ENCODE peak calls at places on chromosomes 12 and 14, in ten cellular contexts. One of them, this sample, is unnamed.

GRCh38 chr12:110501378-110501721 is 561 bp downstream of the VPS29 start:
- DNase-seq in tibial artery: peak
- DNase-seq in brain microvascular endothelial cell: peak
- DNase-seq in AG10803: peak
- DNase-seq in astrocyte of the cerebellum: peak
- DNase-seq in PC-9: peak
- DNase-seq in H1: no peak
- DNase-seq in SK-N-SH: peak
- DNase-seq in kidney epithelial cell: peak
- DNase-seq in fibroblast of pulmonary artery: peak
- DNase-seq in this sample: no peak

GRCh38 chr12:45655186-45655585 is 74.3 kb upstream of the ARID2 start:
- DNase-seq in tibial artery: no peak
- DNase-seq in brain microvascular endothelial cell: peak
- DNase-seq in AG10803: no peak
- DNase-seq in astrocyte of the cerebellum: no peak
- DNase-seq in PC-9: peak
- DNase-seq in H1: no peak
- DNase-seq in SK-N-SH: peak
- DNase-seq in kidney epithelial cell: no peak
- DNase-seq in fibroblast of pulmonary artery: peak
- DNase-seq in this sample: no peak

GRCh38 chr14:72169521-72169920 is 237.3 kb downstream of the RGS6 start:
- DNase-seq in tibial artery: no peak
- DNase-seq in brain microvascular endothelial cell: peak
- DNase-seq in AG10803: no peak
- DNase-seq in astrocyte of the cerebellum: no peak
- DNase-seq in PC-9: no peak
- DNase-seq in H1: no peak
- DNase-seq in SK-N-SH: peak
- DNase-seq in kidney epithelial cell: no peak
- DNase-seq in fibroblast of pulmonary artery: no peak
- DNase-seq in this sample: no peak

GRCh38 chr14:70654609-70655008 is 12.9 kb downstream of the TTC9 start:
- DNase-seq in tibial artery: no peak
- DNase-seq in brain microvascular endothelial cell: no peak
- DNase-seq in AG10803: no peak
- DNase-seq in astrocyte of the cerebellum: no peak
- DNase-seq in PC-9: no peak
- DNase-seq in H1: no peak
- DNase-seq in SK-N-SH: no peak
- DNase-seq in kidney epithelial cell: no peak
- DNase-seq in fibroblast of pulmonary artery: no peak
- DNase-seq in this sample: no peak

GRCh38 chr12:45302621-45303020 is 86.7 kb downstream of the ANO6 start:
- DNase-seq in tibial artery: no peak
- DNase-seq in brain microvascular endothelial cell: no peak
- DNase-seq in AG10803: peak
- DNase-seq in astrocyte of the cerebellum: no peak
- DNase-seq in PC-9: no peak
- DNase-seq in H1: no peak
- DNase-seq in SK-N-SH: no peak
- DNase-seq in kidney epithelial cell: no peak
- DNase-seq in fibroblast of pulmonary artery: no peak
- DNase-seq in this sample: no peak

GRCh38 chr14:30355431-30355913 is 203.5 kb upstream of the G2E3 start:
- DNase-seq in tibial artery: no peak
- DNase-seq in brain microvascular endothelial cell: no peak
- DNase-seq in AG10803: no peak
- DNase-seq in astrocyte of the cerebellum: no peak
- DNase-seq in PC-9: no peak
- DNase-seq in H1: no peak
- DNase-seq in SK-N-SH: no peak
- DNase-seq in kidney epithelial cell: no peak
- DNase-seq in fibroblast of pulmonary artery: peak
- DNase-seq in this sample: no peak

GRCh38 chr14:73776194-73776537 is 62.0 kb upstream of the PNMA1 start:
- DNase-seq in tibial artery: no peak
- DNase-seq in brain microvascular endothelial cell: no peak
- DNase-seq in AG10803: peak
- DNase-seq in astrocyte of the cerebellum: no peak
- DNase-seq in PC-9: no peak
- DNase-seq in H1: no peak
- DNase-seq in SK-N-SH: no peak
- DNase-seq in kidney epithelial cell: no peak
- DNase-seq in fibroblast of pulmonary artery: no peak
- DNase-seq in this sample: no peak

GRCh38 chr14:102182901-102183619 is 43.4 kb downstream of the WDR20 start:
- DNase-seq in tibial artery: no peak
- DNase-seq in brain microvascular endothelial cell: peak
- DNase-seq in AG10803: peak
- DNase-seq in astrocyte of the cerebellum: no peak
- DNase-seq in PC-9: no peak
- DNase-seq in H1: no peak
- DNase-seq in SK-N-SH: no peak
- DNase-seq in kidney epithelial cell: no peak
- DNase-seq in fibroblast of pulmonary artery: no peak
- DNase-seq in this sample: no peak

GRCh38 chr12:2248901-2249381 is 196.2 kb downstream of the CACNA1C start:
- DNase-seq in tibial artery: no peak
- DNase-seq in brain microvascular endothelial cell: peak
- DNase-seq in AG10803: peak
- DNase-seq in astrocyte of the cerebellum: no peak
- DNase-seq in PC-9: no peak
- DNase-seq in H1: no peak
- DNase-seq in SK-N-SH: peak
- DNase-seq in kidney epithelial cell: no peak
- DNase-seq in fibroblast of pulmonary artery: no peak
- DNase-seq in this sample: no peak

GRCh38 chr12:81668475-81668874 is 90.7 kb downstream of the PPFIA2 start:
- DNase-seq in tibial artery: no peak
- DNase-seq in brain microvascular endothelial cell: peak
- DNase-seq in AG10803: peak
- DNase-seq in astrocyte of the cerebellum: peak
- DNase-seq in PC-9: no peak
- DNase-seq in H1: no peak
- DNase-seq in SK-N-SH: no peak
- DNase-seq in kidney epithelial cell: peak
- DNase-seq in fibroblast of pulmonary artery: peak
- DNase-seq in this sample: no peak

GRCh38 chr14:70073924-70074566 is 114.7 kb downstream of the SLC8A3 start:
- DNase-seq in tibial artery: no peak
- DNase-seq in brain microvascular endothelial cell: peak
- DNase-seq in AG10803: peak
- DNase-seq in astrocyte of the cerebellum: peak
- DNase-seq in PC-9: peak
- DNase-seq in H1: peak
- DNase-seq in SK-N-SH: peak
- DNase-seq in kidney epithelial cell: peak
- DNase-seq in fibroblast of pulmonary artery: peak
- DNase-seq in this sample: peak

GRCh38 chr12:111455448-111456320 is 50.0 kb downstream of the SH2B3 start:
- DNase-seq in tibial artery: peak
- DNase-seq in brain microvascular endothelial cell: peak
- DNase-seq in AG10803: peak
- DNase-seq in astrocyte of the cerebellum: no peak
- DNase-seq in PC-9: no peak
- DNase-seq in H1: peak
- DNase-seq in SK-N-SH: no peak
- DNase-seq in kidney epithelial cell: no peak
- DNase-seq in fibroblast of pulmonary artery: peak
- DNase-seq in this sample: no peak

GRCh38 chr14:85528882-85529585 is 910 bp upstream of the FLRT2 start:
- DNase-seq in tibial artery: no peak
- DNase-seq in brain microvascular endothelial cell: peak
- DNase-seq in AG10803: peak
- DNase-seq in astrocyte of the cerebellum: no peak
- DNase-seq in PC-9: no peak
- DNase-seq in H1: no peak
- DNase-seq in SK-N-SH: no peak
- DNase-seq in kidney epithelial cell: no peak
- DNase-seq in fibroblast of pulmonary artery: peak
- DNase-seq in this sample: no peak
- H3K4me3 ChIP-seq in tibial artery: peak
- H3K4me3 ChIP-seq in brain microvascular endothelial cell: peak
- H3K4me3 ChIP-seq in AG10803: peak
- H3K4me3 ChIP-seq in astrocyte of the cerebellum: peak
- H3K4me3 ChIP-seq in PC-9: peak
- H3K4me3 ChIP-seq in H1: peak
- H3K4me3 ChIP-seq in SK-N-SH: peak
- H3K4me3 ChIP-seq in kidney epithelial cell: peak
- H3K4me3 ChIP-seq in fibroblast of pulmonary artery: peak
- H3K4me3 ChIP-seq in this sample: peak

GRCh38 chr12:119770146-119770545 is 102.2 kb downstream of the PRKAB1 start:
- DNase-seq in tibial artery: no peak
- DNase-seq in brain microvascular endothelial cell: no peak
- DNase-seq in AG10803: no peak
- DNase-seq in astrocyte of the cerebellum: no peak
- DNase-seq in PC-9: no peak
- DNase-seq in H1: no peak
- DNase-seq in SK-N-SH: no peak
- DNase-seq in kidney epithelial cell: no peak
- DNase-seq in fibroblast of pulmonary artery: no peak
- DNase-seq in this sample: no peak

GRCh38 chr12:119780786-119781434 is 96.2 kb downstream of the CIT start:
- DNase-seq in tibial artery: no peak
- DNase-seq in brain microvascular endothelial cell: peak
- DNase-seq in AG10803: peak
- DNase-seq in astrocyte of the cerebellum: peak
- DNase-seq in PC-9: peak
- DNase-seq in H1: peak
- DNase-seq in SK-N-SH: peak
- DNase-seq in kidney epithelial cell: peak
- DNase-seq in fibroblast of pulmonary artery: peak
- DNase-seq in this sample: no peak

GRCh38 chr12:119772431-119772830 is 104.5 kb downstream of the PRKAB1 start:
- DNase-seq in tibial artery: no peak
- DNase-seq in brain microvascular endothelial cell: peak
- DNase-seq in AG10803: no peak
- DNase-seq in astrocyte of the cerebellum: no peak
- DNase-seq in PC-9: no peak
- DNase-seq in H1: no peak
- DNase-seq in SK-N-SH: no peak
- DNase-seq in kidney epithelial cell: no peak
- DNase-seq in fibroblast of pulmonary artery: no peak
- DNase-seq in this sample: no peak

GRCh38 chr12:119775246-119775895 is 101.7 kb downstream of the CIT start:
- DNase-seq in tibial artery: no peak
- DNase-seq in brain microvascular endothelial cell: no peak
- DNase-seq in AG10803: no peak
- DNase-seq in astrocyte of the cerebellum: no peak
- DNase-seq in PC-9: no peak
- DNase-seq in H1: no peak
- DNase-seq in SK-N-SH: no peak
- DNase-seq in kidney epithelial cell: no peak
- DNase-seq in fibroblast of pulmonary artery: no peak
- DNase-seq in this sample: no peak
- TF ChIP-seq CTCF in tibial artery: no peak
- TF ChIP-seq CTCF in brain microvascular endothelial cell: no peak
- TF ChIP-seq CTCF in AG10803: no peak
- TF ChIP-seq CTCF in astrocyte of the cerebellum: no peak
- TF ChIP-seq CTCF in PC-9: no peak
- TF ChIP-seq CTCF in H1: no peak
- TF ChIP-seq CTCF in SK-N-SH: no peak
- TF ChIP-seq CTCF in kidney epithelial cell: no peak
- TF ChIP-seq CTCF in fibroblast of pulmonary artery: no peak
- TF ChIP-seq CTCF in this sample: no peak

GRCh38 chr12:53044052-53044581 is 5.7 kb upstream of the TNS2 start:
- DNase-seq in tibial artery: peak
- DNase-seq in brain microvascular endothelial cell: no peak
- DNase-seq in AG10803: peak
- DNase-seq in astrocyte of the cerebellum: no peak
- DNase-seq in PC-9: no peak
- DNase-seq in H1: no peak
- DNase-seq in SK-N-SH: peak
- DNase-seq in kidney epithelial cell: no peak
- DNase-seq in fibroblast of pulmonary artery: no peak
- DNase-seq in this sample: no peak

GRCh38 chr12:53046655-53047220 is 3.1 kb upstream of the TNS2 start:
- DNase-seq in tibial artery: peak
- DNase-seq in brain microvascular endothelial cell: peak
- DNase-seq in AG10803: peak
- DNase-seq in astrocyte of the cerebellum: peak
- DNase-seq in PC-9: peak
- DNase-seq in H1: no peak
- DNase-seq in SK-N-SH: no peak
- DNase-seq in kidney epithelial cell: no peak
- DNase-seq in fibroblast of pulmonary artery: peak
- DNase-seq in this sample: peak

GRCh38 chr12:53047221-53048032 is 2.4 kb upstream of the TNS2 start:
- DNase-seq in tibial artery: peak
- DNase-seq in brain microvascular endothelial cell: no peak
- DNase-seq in AG10803: peak
- DNase-seq in astrocyte of the cerebellum: peak
- DNase-seq in PC-9: no peak
- DNase-seq in H1: peak
- DNase-seq in SK-N-SH: peak
- DNase-seq in kidney epithelial cell: no peak
- DNase-seq in fibroblast of pulmonary artery: peak
- DNase-seq in this sample: no peak

GRCh38 chr12:53044896-53045571 is 4.8 kb upstream of the TNS2 start:
- DNase-seq in tibial artery: peak
- DNase-seq in brain microvascular endothelial cell: no peak
- DNase-seq in AG10803: peak
- DNase-seq in astrocyte of the cerebellum: no peak
- DNase-seq in PC-9: no peak
- DNase-seq in H1: no peak
- DNase-seq in SK-N-SH: no peak
- DNase-seq in kidney epithelial cell: no peak
- DNase-seq in fibroblast of pulmonary artery: no peak
- DNase-seq in this sample: no peak

GRCh38 chr12:53045646-53046045 is 4.2 kb upstream of the TNS2 start:
- DNase-seq in tibial artery: peak
- DNase-seq in brain microvascular endothelial cell: no peak
- DNase-seq in AG10803: no peak
- DNase-seq in astrocyte of the cerebellum: no peak
- DNase-seq in PC-9: no peak
- DNase-seq in H1: no peak
- DNase-seq in SK-N-SH: no peak
- DNase-seq in kidney epithelial cell: no peak
- DNase-seq in fibroblast of pulmonary artery: no peak
- DNase-seq in this sample: no peak
- H3K4me3 ChIP-seq in tibial artery: peak
- H3K4me3 ChIP-seq in brain microvascular endothelial cell: no peak
- H3K4me3 ChIP-seq in AG10803: peak
- H3K4me3 ChIP-seq in astrocyte of the cerebellum: peak
- H3K4me3 ChIP-seq in PC-9: peak
- H3K4me3 ChIP-seq in H1: no peak
- H3K4me3 ChIP-seq in SK-N-SH: peak
- H3K4me3 ChIP-seq in kidney epithelial cell: no peak
- H3K4me3 ChIP-seq in fibroblast of pulmonary artery: peak
- H3K4me3 ChIP-seq in this sample: peak

DNA sequence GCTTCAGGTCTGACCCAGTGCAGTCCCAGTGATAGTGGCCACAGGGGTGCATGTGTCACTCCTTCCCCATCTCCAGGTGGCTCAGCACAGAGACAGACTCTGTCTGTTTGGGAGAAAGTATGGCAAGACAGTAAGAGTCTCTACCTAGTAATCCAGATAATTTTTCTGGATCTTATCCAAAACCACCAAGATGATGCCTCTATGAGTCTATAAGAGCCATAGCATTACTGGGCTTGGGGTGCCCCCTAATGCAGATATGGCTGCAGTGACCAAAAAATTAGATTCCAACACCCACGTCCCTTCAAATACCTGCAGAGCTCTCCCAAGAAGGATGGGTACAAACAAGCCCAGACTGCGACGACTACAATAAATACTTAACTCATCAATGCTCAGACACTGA is 123.8 kb downstream of the GRIP1 start:
- DNase-seq in tibial artery: no peak
- DNase-seq in brain microvascular endothelial cell: peak
- DNase-seq in AG10803: no peak
- DNase-seq in astrocyte of the cerebellum: no peak
- DNase-seq in PC-9: no peak
- DNase-seq in H1: no peak
- DNase-seq in SK-N-SH: no peak
- DNase-seq in kidney epithelial cell: no peak
- DNase-seq in fibroblast of pulmonary artery: no peak
- DNase-seq in this sample: no peak
- TF ChIP-seq CTCF in tibial artery: no peak
- TF ChIP-seq CTCF in brain microvascular endothelial cell: peak
- TF ChIP-seq CTCF in AG10803: no peak
- TF ChIP-seq CTCF in astrocyte of the cerebellum: no peak
- TF ChIP-seq CTCF in PC-9: peak
- TF ChIP-seq CTCF in H1: no peak
- TF ChIP-seq CTCF in SK-N-SH: no peak
- TF ChIP-seq CTCF in kidney epithelial cell: no peak
- TF ChIP-seq CTCF in fibroblast of pulmonary artery: no peak
- TF ChIP-seq CTCF in this sample: no peak